ENCODE peak calls at places on chromosomes 7 and 10, in ten cellular contexts. H, C, X, P, M, G, B, V, N and T are unnamed samples.

GRCh38 chr7:42740410-42740809 is 171.5 kb downstream of the C7orf25 start:
- DNase-seq in H (no peak), C (no peak), X (no peak), P (no peak), M (no peak), G (no peak), B (no peak), V (no peak), N (no peak), T (no peak)

GRCh38 chr10:42962902-42963231 is 114.0 kb upstream of the RET start:
- DNase-seq in H (peak; percentile 3), C (no peak), X (no peak), P (peak; percentile 5), M (no peak), G (no peak), B (no peak), V (no peak), N (peak; percentile 46), T (no peak)

GRCh38 chr10:13001041-13001886 is at the start of gene CCDC3:
- DNase-seq in H (no peak), C (no peak), X (peak; percentile 84), P (peak; percentile 65), M (no peak), G (no peak), B (peak; percentile 80), V (no peak), N (peak; percentile 59), T (no peak)

GRCh38 chr10:3294919-3295318 is 122.3 kb upstream of the PITRM1 start:
- DNase-seq in H (no peak), C (peak; percentile 59), X (no peak), P (no peak), M (no peak), G (peak; percentile 14), B (no peak), V (no peak), N (no peak), T (no peak)

GRCh38 chr10:99532687-99533495 is at the start of gene NKX2-3:
- DNase-seq in H (peak; percentile 90), C (peak; percentile 75), X (peak; percentile 90), P (no peak), M (peak; percentile 40), G (peak; percentile 93), B (peak; percentile 57), V (no peak), N (no peak), T (no peak)

GRCh38 chr7:97118306-97118917 is 914 bp downstream of the SDHAF3 start:
- DNase-seq in H (no peak), C (no peak), X (no peak), P (no peak), M (no peak), G (no peak), B (no peak), V (no peak), N (no peak), T (no peak)

GRCh38 chr10:2978111-2978510 is 89.2 kb upstream of the PFKP start:
- DNase-seq in H (no peak), C (peak; percentile 75), X (no peak), P (no peak), M (peak; percentile 61), G (no peak), B (no peak), V (no peak), N (no peak), T (no peak)

GRCh38 chr7:24703296-24703695 is 54.0 kb downstream of the GSDME start:
- DNase-seq in H (no peak), C (no peak), X (no peak), P (no peak), M (no peak), G (no peak), B (no peak), V (no peak), N (no peak), T (no peak)

GRCh38 chr7:27097686-27098492 is 2.1 kb upstream of the HOXA1 start:
- DNase-seq in H (no peak), C (no peak), X (peak; percentile 83), P (no peak), M (peak; percentile 58), G (no peak), B (no peak), V (no peak), N (peak; percentile 62), T (no peak)

GRCh38 chr7:155965010-155965409 is 152.7 kb upstream of the SHH start:
- DNase-seq in H (no peak), C (no peak), X (no peak), P (no peak), M (no peak), G (peak; percentile 46), B (no peak), V (no peak), N (no peak), T (peak; percentile 83)

GRCh38 chr10:75582102-75582501 is 150.7 kb downstream of the LRMDA start:
- DNase-seq in H (no peak), C (no peak), X (no peak), P (no peak), M (no peak), G (no peak), B (no peak), V (no peak), N (no peak), T (no peak)

GRCh38 chr7:155776606-155777005 is 35.7 kb downstream of the SHH start:
- DNase-seq in H (no peak), C (no peak), X (no peak), P (no peak), M (no peak), G (no peak), B (no peak), V (no peak), N (no peak), T (no peak)

GRCh38 chr7:4641667-4642467 is 40.2 kb upstream of the FOXK1 start:
- DNase-seq in H (peak; percentile 97), C (peak; percentile 96), X (peak; percentile 100), P (peak; percentile 97), M (peak; percentile 95), G (peak; percentile 98), B (peak; percentile 99), V (peak; percentile 68), N (peak; percentile 96), T (no peak)

GRCh38 chr10:30172663-30173062 is 113.3 kb upstream of the JCAD start:
- DNase-seq in H (no peak), C (no peak), X (no peak), P (no peak), M (no peak), G (no peak), B (no peak), V (no peak), N (no peak), T (no peak)

GRCh38 chr10:33151344-33151864 is 183.1 kb downstream of the NRP1 start:
- DNase-seq in H (no peak), C (no peak), X (no peak), P (no peak), M (no peak), G (no peak), B (no peak), V (no peak), N (no peak), T (no peak)
- TF ChIP-seq POLR2A in H (no peak), C (no peak), X (no peak), P (no peak), M (no peak), G (no peak), B (no peak), V (no peak), N (no peak), T (no peak)

GRCh38 chr10:89701238-89702120 is at the start of gene KIF20B:
- DNase-seq in H (peak; percentile 96), C (peak; percentile 96), X (peak; percentile 97), P (peak; percentile 93), M (peak; percentile 98), G (peak; percentile 98), B (peak; percentile 89), V (peak; percentile 84), N (peak; percentile 95), T (peak; percentile 97)
- TF ChIP-seq CTCF in H (peak; percentile 47), C (no peak), X (peak; percentile 41), P (peak; percentile 30), M (peak; percentile 7), G (no peak), B (peak; percentile 48), V (no peak), N (no peak), T (no peak)

GRCh38 chr7:108308913-108309312 is 147.3 kb downstream of the NRCAM start:
- DNase-seq in H (no peak), C (no peak), X (no peak), P (no peak), M (peak; percentile 60), G (no peak), B (no peak), V (no peak), N (no peak), T (no peak)

GRCh38 chr7:108308276-108308675 is 148.0 kb downstream of the NRCAM start:
- DNase-seq in H (no peak), C (no peak), X (no peak), P (no peak), M (no peak), G (no peak), B (no peak), V (no peak), N (no peak), T (no peak)

GRCh38 chr7:108303332-108303731 is 152.9 kb downstream of the NRCAM start:
- DNase-seq in H (no peak), C (no peak), X (no peak), P (no peak), M (no peak), G (no peak), B (no peak), V (no peak), N (no peak), T (no peak)

GRCh38 chr7:108310351-108310750 is 145.9 kb downstream of the NRCAM start:
- DNase-seq in H (no peak), C (no peak), X (no peak), P (no peak), M (peak; percentile 23), G (no peak), B (no peak), V (no peak), N (no peak), T (no peak)

DNA sequence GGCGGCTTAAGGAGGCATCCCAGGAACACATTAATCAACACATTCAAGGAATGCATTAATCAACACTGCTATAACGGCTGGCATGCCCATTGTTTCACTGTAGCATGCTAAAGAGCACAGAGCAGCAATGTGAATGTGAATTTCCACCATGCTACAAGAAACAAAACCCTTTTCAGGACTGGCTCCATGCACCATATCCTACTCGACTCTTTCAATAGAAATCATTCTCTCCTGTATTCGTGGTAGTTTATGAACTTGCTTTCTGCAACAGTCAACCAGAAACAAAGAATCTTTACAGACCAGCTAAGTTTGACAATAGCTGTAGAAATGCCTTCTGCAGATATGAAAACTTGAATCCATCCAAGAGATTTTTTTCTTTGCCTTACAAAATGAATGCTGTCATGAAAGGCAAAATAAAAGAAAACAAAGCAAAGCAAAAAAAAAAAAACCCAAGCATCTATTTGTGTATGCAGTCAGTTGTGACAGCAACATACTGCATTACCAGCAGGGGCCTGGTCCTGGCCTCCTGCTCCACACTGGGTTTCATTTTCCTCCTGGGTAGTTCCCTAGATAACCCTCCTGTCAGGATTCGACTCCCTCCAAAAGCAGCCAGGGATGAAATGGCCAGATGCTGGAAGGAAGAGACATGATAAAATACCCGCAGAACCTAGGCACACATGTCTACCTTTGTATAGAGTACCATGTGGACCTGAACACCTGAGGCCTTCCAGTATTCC is 148.8 kb downstream of the NRCAM start:
- DNase-seq in H (no peak), C (no peak), X (no peak), P (no peak), M (no peak), G (no peak), B (no peak), V (no peak), N (no peak), T (no peak)
- H3K4me3 ChIP-seq in H (no peak overlapping the region), C (no peak overlapping the region), X (no peak overlapping the region), P (no peak overlapping the region), M (no peak overlapping the region), G (no peak overlapping the region), B (no peak overlapping the region), V (no peak overlapping the region), N (no peak overlapping the region), T (no peak overlapping the region)

GRCh38 chr7:151632750-151633515 is 113.2 kb upstream of the RHEB start:
- DNase-seq in H (peak; percentile 66), C (no peak), X (peak; percentile 88), P (peak; percentile 41), M (peak; percentile 34), G (peak; percentile 84), B (no peak), V (peak; percentile 6), N (peak; percentile 71), T (no peak)
- TF ChIP-seq POLR2A in H (peak; percentile 54), C (no peak), X (peak; percentile 19), P (no peak), M (no peak), G (peak; percentile 8), B (no peak), V (no peak), N (no peak), T (no peak)